ENCODE peak calls at places on chromosomes 2 and 18, in five cellular contexts. One of them, this sample, is unnamed.

GRCh38 chr2:188693111-188693510 is 281.1 kb upstream of the COL3A1 start:
- DNase-seq in brain microvascular endothelial cell: no peak
- DNase-seq in Caco-2: peak; percentile 43
- DNase-seq in right cardiac atrium: peak; percentile 21
- DNase-seq in NCI-H1105: no peak
- DNase-seq in this sample: no peak

GRCh38 chr2:84441036-84441435 is 18.0 kb downstream of the SUCLG1 start:
- DNase-seq in brain microvascular endothelial cell: no peak
- DNase-seq in Caco-2: no peak
- DNase-seq in right cardiac atrium: no peak
- DNase-seq in NCI-H1105: no peak
- DNase-seq in this sample: no peak

GRCh38 chr18:38751897-38752296 is 1186.3 kb upstream of the CELF4 start:
- DNase-seq in brain microvascular endothelial cell: no peak
- DNase-seq in Caco-2: no peak
- DNase-seq in right cardiac atrium: no peak
- DNase-seq in NCI-H1105: no peak
- DNase-seq in this sample: no peak

GRCh38 chr2:50469784-50470183 is 562.1 kb downstream of the NRXN1 start:
- DNase-seq in brain microvascular endothelial cell: no peak
- DNase-seq in Caco-2: no peak
- DNase-seq in right cardiac atrium: no peak
- DNase-seq in NCI-H1105: no peak
- DNase-seq in this sample: no peak

GRCh38 chr18:623760-624620 is 27.2 kb downstream of the CLUL1 start:
- DNase-seq in brain microvascular endothelial cell: peak; percentile 76
- DNase-seq in Caco-2: peak; percentile 71
- DNase-seq in right cardiac atrium: peak; percentile 70
- DNase-seq in NCI-H1105: no peak
- DNase-seq in this sample: peak; percentile 7

GRCh38 chr2:202632682-202633081 is 2.1 kb upstream of the FAM117B start:
- DNase-seq in brain microvascular endothelial cell: peak; percentile 12
- DNase-seq in Caco-2: no peak
- DNase-seq in right cardiac atrium: peak; percentile 85
- DNase-seq in NCI-H1105: no peak
- DNase-seq in this sample: no peak

GRCh38 chr2:98835831-98836385 is 100.1 kb downstream of the CRACDL start:
- DNase-seq in brain microvascular endothelial cell: no peak
- DNase-seq in Caco-2: no peak
- DNase-seq in right cardiac atrium: no peak
- DNase-seq in NCI-H1105: no peak
- DNase-seq in this sample: no peak

GRCh38 chr2:6955523-6956136 is 38.4 kb downstream of the RNF144A start:
- DNase-seq in brain microvascular endothelial cell: no peak
- DNase-seq in Caco-2: no peak
- DNase-seq in right cardiac atrium: no peak
- DNase-seq in NCI-H1105: no peak
- DNase-seq in this sample: no peak

GRCh38 chr2:193837368-193837767 is 1642.6 kb upstream of the TMEFF2 start:
- DNase-seq in brain microvascular endothelial cell: no peak
- DNase-seq in Caco-2: no peak
- DNase-seq in right cardiac atrium: no peak
- DNase-seq in NCI-H1105: no peak
- DNase-seq in this sample: no peak

GRCh38 chr2:162475661-162476060 is 131.7 kb downstream of the GCA start:
- DNase-seq in brain microvascular endothelial cell: peak; percentile 18
- DNase-seq in Caco-2: no peak
- DNase-seq in right cardiac atrium: no peak
- DNase-seq in NCI-H1105: peak; percentile 89
- DNase-seq in this sample: peak; percentile 34

GRCh38 chr2:205235434-205235833 is 446.9 kb upstream of the NRP2 start:
- DNase-seq in brain microvascular endothelial cell: no peak
- DNase-seq in Caco-2: no peak
- DNase-seq in right cardiac atrium: no peak
- DNase-seq in NCI-H1105: no peak
- DNase-seq in this sample: no peak

This sample was measured in gastrocnemius medialis.